ENCODE peak calls at places on chromosomes 5 and 9, in four cellular contexts. V, U, R and P are unnamed samples.
A peak's percentile ranks its signal among the peaks of the same experiment; 100 is the strongest.

GRCh38 chr5:177554474-177555111 is at the start of gene FAM193B:
- DNase-seq in U (peak; percentile 96), V (peak; percentile 95), R (peak; percentile 97), P (peak; percentile 88)

GRCh38 chr9:101434990-101435389 is 584 bp downstream of the ALDOB start:
- DNase-seq in R (no peak), V (no peak), U (no peak), P (no peak)

GRCh38 chr5:69368458-69369368 is 607 bp downstream of the AK6 start:
- DNase-seq in R (no peak), V (no peak), U (no peak), P (no peak)

GRCh38 chr9:89953824-89954223 is 349.0 kb downstream of the GADD45G start:
- DNase-seq in R (no peak), V (no peak), U (no peak), P (no peak)

GRCh38 chr5:177447611-177448243 is 1.1 kb downstream of the PRR7 start:
- DNase-seq in U (no peak), V (peak; percentile 92), R (peak; percentile 78), P (peak; percentile 73)

GRCh38 chr5:177995691-177996595 is at the start of gene PROP1:
- DNase-seq in V (no peak), R (no peak), U (no peak), P (no peak)

GRCh38 chr5:172285226-172286143 is 1.9 kb upstream of the UBTD2 start:
- DNase-seq in R (no peak), U (no peak), V (no peak), P (no peak)

GRCh38 chr5:66249920-66250319 is 105.8 kb downstream of the SREK1 start:
- DNase-seq in U (no peak), R (no peak), V (no peak), P (no peak)

GRCh38 chr5:73437126-73438047 is 11.2 kb downstream of the FOXD1 start:
- DNase-seq in R (no peak), V (no peak), U (no peak), P (no peak)

GRCh38 chr5:1509346-1510085 is 14.2 kb downstream of the LPCAT1 start:
- DNase-seq in U (no peak), V (peak; percentile 4), R (peak; percentile 52), P (peak; percentile 30)

GRCh38 chr9:126474786-126475485 is 138.8 kb upstream of the LMX1B start:
- DNase-seq in V (no peak), R (no peak), U (no peak), P (no peak)

GRCh38 chr5:122076669-122077450 is 1.2 kb downstream of the LOX start:
- DNase-seq in U (peak; percentile 79), R (peak; percentile 90), V (peak; percentile 73), P (peak; percentile 69)

GRCh38 chr5:14270212-14270702 is 127.1 kb downstream of the TRIO start:
- DNase-seq in U (peak; percentile 51), V (peak; percentile 26), R (no peak), P (no peak)

GRCh38 chr9:84411647-84412267 is 71.2 kb upstream of the SLC28A3 start:
- DNase-seq in V (no peak), R (no peak), U (no peak), P (no peak)

GRCh38 chr9:27572918-27573698 is at the start of gene C9orf72:
- DNase-seq in U (peak; percentile 89), R (peak; percentile 89), V (peak; percentile 78), P (no peak)
- TF ChIP-seq CTCF in U (no peak), R (no peak), V (no peak), P (no peak)

DNA sequence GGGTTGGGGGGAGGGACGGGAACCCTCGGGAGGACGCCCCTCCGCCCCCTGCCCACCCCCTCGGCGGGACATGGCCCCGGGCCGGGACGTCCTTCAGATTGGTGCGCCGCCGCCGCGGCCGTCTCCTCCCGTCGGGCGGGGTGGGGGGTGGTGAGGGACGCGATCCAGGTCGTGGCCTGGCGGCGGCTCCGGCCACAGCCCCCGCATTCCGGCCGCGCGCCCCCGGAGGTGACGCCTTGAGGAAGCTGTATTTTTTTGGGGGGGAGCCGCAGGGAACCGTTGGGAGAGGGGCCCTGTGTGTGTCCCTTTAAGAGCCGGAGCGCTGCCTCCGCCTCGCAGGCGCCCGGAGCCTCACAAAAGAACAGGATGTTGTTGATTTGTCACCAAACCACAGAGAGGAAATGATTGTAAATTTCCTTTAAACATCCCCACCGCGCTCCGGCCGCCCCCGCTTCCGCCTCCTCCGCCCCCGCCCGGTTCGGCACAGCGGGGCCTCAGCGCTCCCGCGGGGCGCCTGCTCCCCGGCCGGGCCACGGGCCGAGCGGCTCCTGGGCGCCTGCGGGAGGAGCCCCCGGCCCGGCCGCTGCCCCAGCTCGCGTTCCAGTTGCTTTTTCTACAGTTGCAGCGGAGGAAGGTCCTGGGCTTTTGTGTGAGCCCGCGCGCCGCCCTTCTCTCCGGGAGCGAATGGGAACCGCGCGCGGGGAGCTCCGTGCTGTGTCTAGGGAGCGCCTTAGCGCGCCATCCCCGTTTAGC is 32.1 kb upstream of the SPRY4 start:
- DNase-seq in R (peak; percentile 93), V (peak; percentile 71), U (peak; percentile 84), P (peak; percentile 74)
- TF ChIP-seq POLR2A in R (no peak), V (peak; percentile 50), U (peak; percentile 76), P (no peak)

DNA sequence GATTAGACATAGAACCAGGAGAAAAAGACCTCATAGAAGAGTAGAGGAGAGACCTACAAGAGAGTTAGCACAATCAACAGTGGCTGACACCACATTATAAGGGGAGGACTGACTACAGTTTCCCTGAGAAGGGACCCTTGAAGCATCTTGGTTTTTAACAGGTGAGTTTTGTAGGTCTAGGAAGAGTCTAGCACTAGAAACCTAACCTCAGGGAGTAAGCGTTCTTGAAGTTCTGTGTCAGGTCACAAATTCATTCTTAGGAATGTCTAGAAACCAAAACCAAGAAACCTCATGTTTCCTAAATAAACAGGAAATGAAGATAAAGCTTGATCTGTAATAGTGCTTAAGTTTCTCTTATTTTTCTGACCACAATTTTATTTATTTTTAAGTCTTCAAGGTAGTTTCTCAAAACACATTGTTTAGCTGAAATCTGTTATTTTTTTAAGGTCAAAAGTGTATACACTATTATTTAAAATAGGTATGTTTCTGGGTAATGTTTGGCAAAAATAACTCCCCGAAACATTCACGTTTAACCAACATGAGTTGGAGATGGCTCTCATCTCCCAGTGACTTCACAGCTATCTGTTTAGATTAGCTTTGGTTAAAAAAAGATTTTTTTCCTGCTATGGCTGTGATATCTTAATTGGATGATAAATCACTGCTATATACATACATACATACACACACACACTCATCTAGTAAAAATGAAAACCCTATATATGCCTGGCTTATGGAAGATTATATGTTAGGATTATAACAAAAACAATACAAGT is 37.1 kb downstream of the MAP3K1 start:
- DNase-seq in R (no peak), V (no peak), U (no peak), P (no peak)
- H3K4me1 ChIP-seq in R (peaks cover 61% of the 10 kb centered on the region), V (peaks cover 68% of the 10 kb centered on the region), U (peaks cover 5% of the 10 kb centered on the region), P (peaks cover 27% of the 10 kb centered on the region)

DNA sequence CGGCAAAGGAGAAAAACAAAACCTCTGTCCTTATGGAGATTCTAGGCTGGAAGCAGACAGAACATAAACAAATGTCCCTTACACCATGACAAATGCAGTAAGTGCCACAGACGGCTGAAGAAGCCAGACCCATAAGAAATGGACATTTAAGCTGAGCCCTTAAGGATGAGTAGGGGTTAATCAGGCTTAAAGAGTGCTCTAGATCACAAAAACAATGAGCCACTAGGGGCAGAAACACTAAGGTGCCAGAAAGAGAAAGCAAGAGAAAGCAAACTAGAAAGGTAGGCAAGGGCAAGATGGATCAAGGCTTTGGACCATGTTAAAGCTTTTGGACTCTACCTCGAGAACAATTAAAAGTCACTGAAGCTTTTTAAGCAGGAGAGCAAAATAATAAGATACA is 326.9 kb upstream of the WWC1 start:
- DNase-seq in U (no peak), V (no peak), R (no peak), P (no peak)
- TF ChIP-seq CTCF in U (no peak), V (no peak), R (no peak), P (no peak)

GRCh38 chr5:149356391-149356790 is 1.5 kb upstream of the PCYOX1L start:
- DNase-seq in V (no peak), R (no peak), U (no peak), P (no peak)

GRCh38 chr5:149355688-149356087 is 2.2 kb upstream of the PCYOX1L start:
- DNase-seq in V (no peak), U (no peak), R (no peak), P (no peak)

GRCh38 chr5:149358294-149358651 is 427 bp downstream of the PCYOX1L start:
- DNase-seq in R (peak; percentile 86), U (peak; percentile 68), V (peak; percentile 50), P (no peak)

GRCh38 chr5:149358818-149359217 is 972 bp downstream of the PCYOX1L start:
- DNase-seq in R (no peak), U (no peak), V (no peak), P (no peak)

DNA sequence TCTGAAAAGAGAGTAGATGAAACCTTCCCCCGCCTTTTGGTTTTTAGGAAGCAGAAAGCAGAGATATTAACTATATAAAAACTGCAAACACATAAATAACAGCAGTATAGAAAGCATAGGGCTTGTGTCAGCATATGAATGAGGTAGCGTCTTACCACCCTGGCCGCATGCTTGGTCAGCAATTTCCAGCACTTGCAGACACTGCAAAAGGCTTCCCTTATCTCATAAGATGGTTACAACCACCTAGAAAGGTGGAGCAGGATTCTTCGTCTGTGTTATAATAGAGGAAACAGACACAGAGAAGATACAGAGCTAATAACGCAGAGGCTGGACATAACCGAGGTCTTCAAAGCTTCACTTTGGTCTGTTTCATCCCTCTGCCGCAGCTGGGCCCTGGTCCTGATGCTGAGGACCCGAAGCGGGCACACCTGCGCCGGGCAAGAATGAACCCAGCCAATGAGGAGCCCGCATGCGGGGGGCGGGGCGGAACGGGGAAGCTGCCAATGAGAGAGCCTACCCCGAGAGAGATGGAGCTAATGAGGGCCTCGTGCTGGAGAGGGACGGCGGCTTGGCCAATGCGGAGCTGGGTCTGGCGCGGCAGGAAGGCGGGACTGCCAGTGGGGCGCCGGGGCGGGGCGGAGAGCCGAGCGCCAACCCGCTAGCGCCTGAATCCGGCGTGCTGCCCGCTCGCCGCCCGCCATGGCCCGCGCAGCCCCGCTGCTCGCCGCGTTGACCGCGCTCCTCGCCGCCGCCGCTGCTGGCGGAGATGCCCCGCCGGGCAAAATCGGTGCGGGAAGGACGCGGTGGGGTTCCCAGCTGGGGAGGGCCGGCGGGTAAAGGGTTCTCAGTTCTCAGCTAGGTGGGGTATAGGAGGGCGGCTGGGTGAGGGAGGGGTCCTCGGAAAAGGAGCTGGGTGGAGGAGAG is at the start of gene PCYOX1L:
- DNase-seq in V (peak; percentile 96), R (peak; percentile 98), U (peak; percentile 94), P (peak; percentile 96)
- TF ChIP-seq POLR2A in V (peak; percentile 36), R (no peak), U (peak; percentile 47), P (no peak)

GRCh38 chr5:134506054-134507039 is 19.1 kb upstream of the JADE2 start:
- DNase-seq in V (peak; percentile 98), R (peak; percentile 75), U (no peak), P (peak; percentile 76)
- H3K4me1 ChIP-seq in V (peaks cover 90% of the 10 kb centered on the region), R (peaks cover 11% of the 10 kb centered on the region), U (peaks cover 7% of the 10 kb centered on the region), P (no peaks in the 10 kb centered on the region)

DNA sequence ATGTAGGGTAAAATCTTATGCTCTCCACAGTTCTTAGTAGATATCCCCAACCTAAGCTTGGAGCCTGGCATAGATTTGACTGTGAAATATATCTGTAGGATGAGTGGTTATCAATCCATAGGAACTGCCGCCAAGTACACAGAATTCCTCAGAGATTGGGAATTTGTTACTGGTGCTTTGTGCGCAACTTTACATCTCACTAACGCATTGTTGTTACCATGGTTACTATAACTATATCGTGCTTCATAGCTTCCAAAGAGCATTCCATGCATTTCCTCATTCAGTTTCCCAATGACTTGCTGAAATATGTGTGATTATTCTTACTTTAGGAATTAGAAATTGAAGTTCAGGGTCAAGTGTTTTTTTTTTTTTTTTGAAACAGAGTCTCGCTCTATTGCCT is 9.5 kb upstream of the GGTA1 start:
- DNase-seq in U (no peak), V (no peak), R (no peak), P (no peak)
- TF ChIP-seq CTCF in U (no peak), V (no peak), R (no peak), P (no peak)